ENCODE peak calls at places on chromosomes 13 and 19, in seven cellular contexts. Y, J, U, P, C, F and L are unnamed samples. For H3K36me3, the result is how much of the 10 kb centered on the place peaks cover.

GRCh38 chr19:9883231-9883758 is 48.2 kb downstream of the PIN1 start:
- DNase-seq in Y (no peak), P (no peak), F (no peak), U (no peak), C (no peak), J (no peak), L (peak)

GRCh38 chr13:33455291-33455690 is 169.7 kb upstream of the STARD13 start:
- DNase-seq in F (no peak), J (no peak), P (no peak), Y (no peak), U (no peak), C (no peak), L (no peak)

GRCh38 chr13:79128158-79128557 is 277.9 kb downstream of the RBM26 start:
- DNase-seq in C (peak), F (peak), J (no peak), U (no peak), P (no peak), Y (no peak), L (peak)

GRCh38 chr13:23554000-23554399 is 16.2 kb upstream of the TNFRSF19 start:
- DNase-seq in F (no peak), J (no peak), Y (no peak), C (peak), U (no peak), P (no peak), L (peak)

GRCh38 chr19:19750842-19751790 is 18.2 kb upstream of the ZNF14 start:
- DNase-seq in F (no peak), C (no peak), Y (no peak), P (no peak), J (no peak), U (peak), L (no peak)

GRCh38 chr13:50081106-50081898 is 66.1 kb downstream of the KCNRG start:
- DNase-seq in U (peak), Y (peak), J (peak), P (peak), F (no peak), C (no peak), L (peak)

GRCh38 chr19:8174706-8175105 is 25.3 kb upstream of the FBN3 start:
- DNase-seq in Y (no peak), U (no peak), C (peak), F (no peak), P (no peak), J (no peak), L (peak)

GRCh38 chr19:33133438-33134031 is 1.6 kb downstream of the WDR88 start:
- DNase-seq in P (no peak), F (no peak), J (no peak), C (no peak), Y (no peak), U (no peak), L (no peak)

GRCh38 chr13:19023115-19023514 is 158.5 kb downstream of the TUBA3C start:
- DNase-seq in J (no peak), Y (no peak), F (no peak), P (no peak), C (no peak), U (no peak), L (no peak)

GRCh38 chr19:33840783-33841182 is 44.1 kb downstream of the KCTD15 start:
- DNase-seq in J (no peak), F (no peak), U (no peak), Y (no peak), C (no peak), P (no peak), L (no peak)

GRCh38 chr13:108755084-108755483 is 125.7 kb downstream of the MYO16 start:
- DNase-seq in F (no peak), J (no peak), U (no peak), C (no peak), P (no peak), Y (no peak), L (no peak)

GRCh38 chr19:29372461-29372860 is 153.3 kb upstream of the VSTM2B start:
- DNase-seq in J (no peak), F (no peak), Y (no peak), U (no peak), C (no peak), P (no peak), L (no peak)

GRCh38 chr19:41328157-41328817 is 18.3 kb downstream of the CCDC97 start:
- DNase-seq in U (no peak), C (peak), F (no peak), Y (no peak), P (no peak), J (no peak), L (peak)

GRCh38 chr19:52331757-52332156 is 4.3 kb upstream of the ZNF610 start:
- DNase-seq in C (no peak), P (no peak), J (no peak), Y (no peak), F (no peak), U (no peak), L (no peak)

GRCh38 chr19:42683917-42684513 is 56.3 kb downstream of the PSG3 start:
- DNase-seq in F (peak), P (peak), Y (peak), U (no peak), J (peak), C (peak), L (peak)

GRCh38 chr19:15463865-15464371 is 426 bp downstream of the RASAL3 start:
- DNase-seq in P (peak), C (no peak), Y (peak), F (no peak), J (no peak), U (peak), L (no peak)

GRCh38 chr13:54373211-54373610 is 1344.6 kb downstream of the OLFM4 start:
- DNase-seq in P (no peak), J (no peak), U (no peak), C (no peak), Y (no peak), F (no peak), L (no peak)

GRCh38 chr13:31038834-31039552 is 106.5 kb downstream of the TEX26 start:
- DNase-seq in C (peak), Y (peak), F (peak), P (no peak), J (no peak), U (no peak), L (no peak)

GRCh38 chr19:40642757-40643325 is 41.7 kb downstream of the LTBP4 start:
- DNase-seq in F (no peak), J (no peak), Y (no peak), U (no peak), C (no peak), P (no peak), L (no peak)

GRCh38 chr13:105518086-105518485 is 1017.4 kb downstream of the EFNB2 start:
- DNase-seq in J (no peak), C (peak), P (no peak), Y (no peak), F (peak), U (no peak), L (no peak)
- TF ChIP-seq CTCF in J (no peak), C (no peak), P (no peak), Y (no peak), F (peak), U (no peak), L (no peak)

GRCh38 chr13:39943711-39944110 is 288.2 kb downstream of the COG6 start:
- DNase-seq in Y (no peak), F (no peak), C (no peak), P (no peak), J (no peak), U (no peak), L (peak)

GRCh38 chr13:39946769-39947168 is 291.3 kb downstream of the COG6 start:
- DNase-seq in P (no peak), C (no peak), F (no peak), U (no peak), J (no peak), Y (no peak), L (no peak)

GRCh38 chr13:39942901-39943273 is 287.4 kb downstream of the COG6 start:
- DNase-seq in U (peak), J (peak), F (peak), C (peak), Y (peak), P (peak), L (peak)

GRCh38 chr13:39942177-39942900 is 286.9 kb downstream of the COG6 start:
- DNase-seq in U (no peak), P (no peak), C (no peak), Y (no peak), J (no peak), F (no peak), L (no peak)

GRCh38 chr13:39945226-39945625 is 289.8 kb downstream of the COG6 start:
- DNase-seq in P (no peak), J (no peak), C (no peak), U (no peak), F (no peak), Y (no peak), L (peak)
- H3K36me3 ChIP-seq in P (under half), J (under half), C (under half), U (under half), F (under half), Y (under half), L (under half)

GRCh38 chr19:35959040-35959967 is 23.1 kb downstream of the LRFN3 start:
- DNase-seq in C (no peak), F (no peak), U (peak), J (no peak), Y (no peak), P (peak), L (no peak)
- TF ChIP-seq CTCF in C (peak), F (peak), U (peak), J (peak), Y (no peak), P (peak), L (peak)

DNA sequence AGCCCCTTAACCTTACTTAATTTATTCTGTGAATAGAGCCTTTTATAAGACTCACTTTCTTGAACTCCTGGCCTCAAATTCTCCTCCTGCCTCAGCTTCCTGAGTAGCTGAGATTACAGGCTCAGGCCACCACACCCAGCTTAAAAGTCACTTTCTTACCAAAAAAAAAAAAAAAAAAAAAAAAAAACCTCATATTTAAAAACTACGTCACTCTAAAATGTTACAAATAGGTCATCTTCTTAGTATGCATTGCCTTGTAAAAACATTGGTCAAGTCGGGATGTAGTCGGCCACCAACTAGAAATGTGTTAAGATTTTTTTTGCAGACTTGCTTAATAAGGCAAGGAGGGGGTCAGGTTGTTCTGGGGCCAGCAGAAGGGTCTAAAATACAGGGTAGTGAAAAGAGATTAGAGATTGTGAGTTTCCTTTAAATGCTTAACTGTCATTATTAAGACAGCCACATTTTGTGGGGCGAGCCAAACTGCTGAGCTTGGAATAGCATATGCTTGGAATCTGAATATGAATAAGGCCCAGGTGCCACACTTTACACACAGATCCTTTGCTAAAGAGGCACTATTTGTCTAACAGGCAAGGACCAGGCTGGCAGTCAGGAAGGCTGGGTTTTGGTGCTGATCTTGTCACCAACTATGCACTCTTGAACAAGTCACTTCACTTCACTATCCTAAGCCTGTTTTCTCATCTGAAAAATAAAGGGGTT is 16.5 kb upstream of the IL17D start:
- DNase-seq in P (no peak), C (no peak), F (peak), Y (no peak), J (no peak), U (no peak), L (no peak)
- H3K36me3 ChIP-seq in P (under half), C (under half), F (under half), Y (under half), J (under half), U (under half), L (under half)

GRCh38 chr13:40072663-40073120 is 417.2 kb downstream of the COG6 start:
- DNase-seq in J (peak), P (no peak), C (no peak), U (no peak), F (no peak), Y (no peak), L (no peak)
- TF ChIP-seq CTCF in J (no peak), P (no peak), C (no peak), U (no peak), F (no peak), Y (no peak), L (no peak)

GRCh38 chr19:1079566-1080111 is 12.7 kb downstream of the ARHGAP45 start:
- DNase-seq in C (no peak), U (peak), P (peak), Y (no peak), J (no peak), F (no peak), L (no peak)
- H3K36me3 ChIP-seq in C (under half), U (half or more), P (half or more), Y (half or more), J (under half), F (under half), L (under half)

DNA sequence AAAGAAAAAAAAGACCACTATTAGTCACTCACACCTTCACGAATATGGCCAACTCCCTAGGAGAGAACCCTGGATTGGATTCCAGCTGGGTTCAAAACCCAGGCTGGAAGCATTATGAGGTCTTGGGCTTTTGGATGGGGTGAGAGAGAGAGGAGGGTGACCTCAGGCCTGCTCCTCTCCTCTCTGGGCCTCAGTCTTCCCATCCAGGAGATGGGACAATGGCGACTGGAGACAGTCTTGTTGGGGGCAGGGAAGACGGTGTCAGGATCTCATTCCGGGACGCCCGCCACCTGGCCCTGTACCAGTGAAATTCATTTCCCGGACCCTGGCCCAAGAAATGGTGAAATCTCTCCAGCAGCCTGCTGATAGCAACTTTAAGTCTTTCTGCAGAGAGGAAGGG is 26.3 kb downstream of the TINCR start:
- DNase-seq in F (no peak), C (no peak), U (no peak), P (no peak), J (no peak), Y (no peak), L (no peak)
- TF ChIP-seq CTCF in F (no peak), C (no peak), U (no peak), P (no peak), J (no peak), Y (no peak), L (no peak)